ENCODE peak calls at places on chromosomes 7 and 10, in four cellular contexts. V is upper lobe of right lung, P is GM23338, Q is fibroblast of mammary gland. K is an unnamed sample.

GRCh38 chr10:31677198-31678138 is 251.2 kb downstream of the ARHGAP12 start:
- DNase-seq in V (no peak), P (peak; percentile 85), Q (no peak), K (peak; percentile 44)

GRCh38 chr7:80017101-80017500 is 117.5 kb upstream of the GNAI1 start:
- DNase-seq in V (no peak), P (no peak), Q (no peak), K (no peak)

GRCh38 chr7:142646274-142646895 is 102.9 kb upstream of the PRSS1 start:
- DNase-seq in V (no peak), P (no peak), Q (no peak), K (no peak)

GRCh38 chr10:29386347-29386999 is 97.6 kb downstream of the LYZL1 start:
- DNase-seq in V (no peak), P (peak; percentile 72), Q (peak; percentile 42), K (peak; percentile 49)

GRCh38 chr10:31404640-31405039 is 85.6 kb downstream of the ZEB1 start:
- DNase-seq in V (no peak), P (no peak), Q (peak; percentile 27), K (no peak)

GRCh38 chr10:29248987-29249386 is 39.9 kb upstream of the LYZL1 start:
- DNase-seq in V (no peak), P (no peak), Q (no peak), K (no peak)

GRCh38 chr10:50614444-50615137 is 9.2 kb downstream of the SGMS1 start:
- DNase-seq in V (no peak), P (peak; percentile 94), Q (no peak), K (no peak)

GRCh38 chr7:7736671-7737070 is 18.3 kb upstream of the RPA3 start:
- DNase-seq in V (no peak), P (peak; percentile 49), Q (no peak), K (no peak)

GRCh38 chr10:70912556-70912955 is 24.2 kb upstream of the PCBD1 start:
- DNase-seq in V (peak; percentile 33), P (no peak), Q (no peak), K (no peak)

GRCh38 chr7:44348300-44348699 is 22.9 kb upstream of the CAMK2B start:
- DNase-seq in V (no peak), P (peak; percentile 79), Q (peak; percentile 40), K (peak; percentile 41)
- TF ChIP-seq CTCF in V (no peak), P (peak; percentile 57), Q (peak; percentile 47), K (peak; percentile 59)

DNA sequence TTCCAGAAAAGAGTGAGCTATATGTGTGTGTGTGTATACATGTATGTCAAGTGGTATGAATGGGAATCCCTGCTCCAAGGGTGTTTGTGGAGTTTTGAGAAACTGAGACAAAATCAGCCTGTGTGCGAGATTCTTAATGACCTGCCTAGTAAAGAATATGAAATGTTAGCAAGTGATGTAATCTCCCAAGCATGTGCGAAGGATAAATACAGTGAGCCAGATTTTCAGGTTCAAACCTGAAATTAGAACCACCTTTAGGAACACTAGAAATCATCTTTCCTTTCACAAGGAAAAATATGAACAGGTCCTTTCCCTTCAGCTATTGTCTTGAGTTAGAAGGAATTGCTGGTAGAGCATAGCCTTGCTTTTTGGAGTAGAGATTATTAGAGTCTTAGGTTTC is 457.6 kb downstream of the LRMDA start:
- DNase-seq in V (no peak), P (no peak), Q (no peak), K (no peak)
- H3K4me3 ChIP-seq in V (no peak overlapping the region), P (no peak overlapping the region), Q (no peak overlapping the region), K (no peak overlapping the region)

DNA sequence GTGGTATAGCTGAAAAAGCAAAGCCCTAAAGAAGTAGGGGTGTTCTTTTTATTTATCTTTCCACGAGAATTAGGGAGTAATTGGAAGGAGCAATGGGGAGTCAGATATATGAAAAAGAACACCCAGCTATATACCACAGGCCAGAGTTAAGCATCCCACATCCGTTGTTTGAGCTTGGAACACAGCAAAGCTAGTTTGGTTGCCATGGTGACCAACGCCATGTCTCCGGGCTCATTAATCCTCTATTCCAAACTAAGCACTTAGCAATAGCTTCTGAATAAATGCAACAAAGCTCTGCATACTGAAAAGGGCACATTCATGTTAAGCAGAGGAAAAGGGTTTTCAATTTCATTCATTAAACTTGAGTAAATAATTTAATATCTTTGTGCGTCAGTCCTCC is 23.5 kb downstream of the ASB4 start:
- DNase-seq in V (no peak), P (peak; percentile 86), Q (peak; percentile 33), K (peak; percentile 84)
- TF ChIP-seq CTCF in V (no peak), P (no peak), Q (no peak), K (no peak)

GRCh38 chr10:43203491-43204393 is 63.1 kb downstream of the RASGEF1A start:
- DNase-seq in V (peak; percentile 76), P (peak; percentile 77), Q (no peak), K (no peak)
- H3K4me3 ChIP-seq in V (peak overlapping the region; percentile 26), P (peak overlapping the region; percentile 88), Q (peak overlapping the region; percentile 3), K (no peak overlapping the region)

DNA sequence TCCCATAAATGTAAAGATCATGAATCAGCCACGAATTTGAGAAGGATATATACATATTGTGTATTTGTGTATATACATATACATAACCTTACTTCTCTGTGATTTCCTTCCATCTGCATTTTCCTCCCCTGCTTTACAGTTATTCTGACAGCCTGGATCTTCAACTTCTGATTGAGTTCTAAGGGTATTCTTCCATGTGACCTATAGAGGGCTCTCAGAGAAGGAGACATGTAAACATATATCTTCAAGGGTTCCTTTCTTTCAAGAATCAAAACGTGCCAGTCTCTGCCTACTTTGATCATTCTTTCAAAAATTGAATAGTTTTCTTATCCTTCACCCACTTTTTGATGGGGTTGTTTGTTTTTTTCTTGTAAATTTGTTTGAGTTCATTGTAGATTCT is 453.7 kb upstream of the POT1 start:
- DNase-seq in V (no peak), P (peak; percentile 52), Q (no peak), K (no peak)
- TF ChIP-seq CTCF in V (no peak), P (peak; percentile 65), Q (no peak), K (no peak)

GRCh38 chr7:129338450-129338849 is 95.8 kb upstream of the STRIP2 start:
- DNase-seq in V (no peak), P (no peak), Q (no peak), K (no peak)
- H3K4me3 ChIP-seq in V (no peak overlapping the region), P (no peak overlapping the region), Q (no peak overlapping the region), K (no peak overlapping the region)

DNA sequence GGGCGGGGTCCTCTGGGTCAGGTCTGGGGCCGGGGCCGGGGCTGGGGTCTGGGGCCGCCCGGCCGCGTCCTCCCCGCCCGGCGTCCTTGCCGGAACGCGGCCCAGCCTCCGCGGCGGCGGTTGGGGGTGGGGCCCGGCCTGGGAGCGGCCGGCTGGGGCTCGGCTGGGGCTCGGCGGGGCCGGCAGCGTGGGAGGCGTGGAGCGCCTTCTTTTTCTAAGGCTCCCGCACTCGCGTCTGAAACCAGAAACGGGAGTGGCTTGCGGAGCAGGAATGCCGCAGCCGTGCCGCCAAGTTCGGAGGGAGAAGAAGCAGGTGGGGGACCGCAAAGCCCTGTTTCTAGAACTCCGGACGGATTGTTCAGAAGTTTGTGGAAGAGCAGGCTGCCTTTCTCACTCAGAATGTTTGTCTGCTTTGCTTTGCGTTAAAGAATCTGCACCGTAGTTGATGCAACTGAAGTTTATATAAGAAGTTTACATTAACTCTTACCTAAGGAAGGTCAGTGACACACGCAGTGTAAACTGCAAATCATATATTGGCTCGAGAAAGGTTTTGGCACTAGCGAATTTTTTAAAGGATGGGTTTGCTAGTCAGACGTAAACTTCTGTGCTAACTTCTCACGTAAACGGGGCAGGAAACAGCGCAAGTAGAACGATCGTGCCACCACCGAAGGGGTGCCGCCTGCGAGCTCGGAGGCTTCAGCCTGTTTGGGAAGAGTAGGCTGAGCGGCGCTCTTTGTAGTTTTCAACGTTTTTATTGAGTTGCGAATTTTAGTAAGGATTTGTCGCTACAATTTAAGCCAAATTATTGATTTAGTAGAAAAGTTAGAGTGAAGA is 729 bp downstream of the DNAJB6 start:
- DNase-seq in V (peak; percentile 89), P (no peak), Q (peak; percentile 52), K (peak; percentile 55)
- TF ChIP-seq CTCF in V (no peak), P (no peak), Q (no peak), K (no peak)

DNA sequence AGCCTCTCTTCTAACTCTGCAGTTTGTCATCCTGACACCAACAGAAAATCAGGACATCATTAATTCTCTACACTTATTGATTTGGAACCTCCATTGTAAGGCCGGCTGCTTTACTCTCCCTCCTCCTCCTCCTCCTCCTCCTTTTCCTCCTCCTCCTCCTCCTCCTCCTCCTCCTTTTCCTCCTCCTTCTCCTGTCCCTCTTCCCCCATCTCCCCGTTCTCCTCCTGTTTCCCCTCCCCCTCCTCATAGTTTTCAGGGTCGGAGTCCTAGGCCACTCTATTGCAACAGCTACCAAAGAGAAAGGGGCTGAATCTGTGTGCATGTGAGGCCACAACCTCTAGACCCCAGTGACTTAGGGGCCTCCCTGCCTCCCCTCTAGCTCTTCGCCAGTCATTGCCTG is 136.1 kb downstream of the HECW1 start:
- DNase-seq in V (no peak), P (no peak), Q (no peak), K (no peak)
- H3K4me3 ChIP-seq in V (peak overlapping the region; percentile 20), P (no peak overlapping the region), Q (peak overlapping the region; percentile 37), K (peak overlapping the region; percentile 28)

K was measured in astrocyte of the spinal cord.